ENCODE peak calls at places on chromosomes 13 and 19, in nine cellular contexts. A is stimulated activated CD8-positive, alpha-beta memory T cell treated with anti-CD3 and anti-CD28 coated beads, Interleukin-7, amount 100 ng/mL, for 24 hours; G is T1000; C is activated CD4-positive, alpha-beta T cell treated with anti-CD3 and anti-CD28 coated beads, Interleukin-2, amount 50 U/mL, for 1 hour; Q is CD4-positive, alpha-beta T cell; O is cardiac muscle cell; D is uterus; P is transverse colon; L is CD4-positive, alpha-beta memory T cell. I is an unnamed sample.

GRCh38 chr19:8367327-8368001 is 3.5 kb downstream of the ANGPTL4 start:
- DNase-seq in P (peak), Q (no peak), G (peak), D (peak), C (no peak), L (no peak), A (no peak), O (peak), I (peak)

GRCh38 chr13:50187352-50188029 is 172.2 kb downstream of the KCNRG start:
- DNase-seq in L (no peak), O (no peak), C (no peak), A (no peak), P (no peak), D (no peak), Q (no peak), G (no peak), I (no peak)

GRCh38 chr13:74090397-74090796 is 43.8 kb downstream of the KLF12 start:
- DNase-seq in A (no peak), G (no peak), L (no peak), C (no peak), Q (no peak), D (no peak), O (no peak), P (no peak), I (no peak)

GRCh38 chr19:33208371-33208770 is 14.2 kb downstream of the LRP3 start:
- DNase-seq in L (no peak), O (no peak), D (no peak), A (no peak), G (no peak), C (no peak), P (no peak), Q (no peak), I (no peak)

GRCh38 chr13:23212621-23213020 is 31.8 kb downstream of the SGCG start:
- DNase-seq in L (no peak), P (no peak), C (no peak), G (no peak), D (no peak), Q (no peak), O (no peak), A (no peak), I (no peak)

GRCh38 chr13:103009061-103009840 is 57.0 kb downstream of the SLC10A2 start:
- DNase-seq in Q (no peak), P (no peak), L (no peak), O (no peak), A (no peak), C (no peak), D (no peak), G (no peak), I (no peak)

GRCh38 chr19:3723883-3724282 is 15.7 kb downstream of the TJP3 start:
- DNase-seq in O (no peak), C (no peak), G (no peak), L (no peak), Q (no peak), D (no peak), A (no peak), P (no peak), I (no peak)

GRCh38 chr13:32001392-32001768 is 30.2 kb upstream of the FRY start:
- DNase-seq in D (no peak), O (peak), P (no peak), C (no peak), A (no peak), Q (no peak), L (no peak), G (no peak), I (no peak)

GRCh38 chr13:30618186-30618937 is 642 bp downstream of the USPL1 start:
- DNase-seq in P (peak), Q (no peak), O (no peak), G (no peak), D (no peak), A (peak), L (no peak), C (peak), I (no peak)

I was measured in neural crest cell.